ENCODE peak calls at places on chromosomes 11 and 22, in six cellular contexts. D, W, M, X, G and B are unnamed samples.

GRCh38 chr11:293293-293851 is 4.4 kb downstream of the PGGHG start:
- DNase-seq in D (no peak), W (no peak), M (no peak), X (no peak), G (no peak), B (no peak)

GRCh38 chr11:125358254-125358840 is 137.7 kb downstream of the FEZ1 start:
- DNase-seq in D (no peak), W (no peak), M (no peak), X (no peak), G (no peak), B (no peak)

GRCh38 chr22:47567126-47567730 is 804.8 kb downstream of the TBC1D22A start:
- DNase-seq in D (peak), W (peak), M (no peak), X (no peak), G (no peak), B (no peak)

GRCh38 chr22:33579448-33580093 is 340.7 kb downstream of the LARGE1 start:
- DNase-seq in D (no peak), W (peak), M (peak), X (peak), G (no peak), B (peak)

GRCh38 chr11:11620966-11621880 is 582 bp downstream of the GALNT18 start:
- DNase-seq in D (no peak), W (no peak), M (no peak), X (peak), G (no peak), B (peak)

GRCh38 chr11:59943996-59944395 is 5.8 kb downstream of the OOSP1 start:
- DNase-seq in D (no peak), W (no peak), M (peak), X (no peak), G (no peak), B (no peak)

GRCh38 chr11:64916848-64917662 is at the start of gene ATG2A:
- DNase-seq in D (peak), W (peak), M (peak), X (peak), G (peak), B (peak)

GRCh38 chr11:65796726-65797601 is 10.1 kb downstream of the OVOL1 start:
- DNase-seq in D (no peak), W (no peak), M (no peak), X (no peak), G (no peak), B (no peak)

GRCh38 chr22:38451404-38451803 is 3.6 kb downstream of the KCNJ4 start:
- DNase-seq in D (no peak), W (no peak), M (no peak), X (no peak), G (no peak), B (no peak)

GRCh38 chr11:34840736-34841386 is 75.3 kb downstream of the APIP start:
- DNase-seq in D (no peak), W (no peak), M (peak), X (peak), G (no peak), B (no peak)
- TF ChIP-seq CTCF in D (peak), W (no peak), M (no peak), X (peak), G (peak), B (peak)

GRCh38 chr11:4441500-4441899 is 7.6 kb upstream of the OR52K2 start:
- DNase-seq in D (no peak), W (no peak), M (no peak), X (no peak), G (no peak), B (no peak)
- TF ChIP-seq CTCF in D (no peak), W (no peak), M (no peak), X (no peak), G (no peak), B (no peak)

GRCh38 chr22:30423959-30424380 is 1.6 kb upstream of the MTFP1 start:
- DNase-seq in D (peak), W (peak), M (peak), X (peak), G (peak), B (peak)
- TF ChIP-seq CTCF in D (no peak), W (no peak), M (no peak), X (no peak), G (no peak), B (no peak)

DNA sequence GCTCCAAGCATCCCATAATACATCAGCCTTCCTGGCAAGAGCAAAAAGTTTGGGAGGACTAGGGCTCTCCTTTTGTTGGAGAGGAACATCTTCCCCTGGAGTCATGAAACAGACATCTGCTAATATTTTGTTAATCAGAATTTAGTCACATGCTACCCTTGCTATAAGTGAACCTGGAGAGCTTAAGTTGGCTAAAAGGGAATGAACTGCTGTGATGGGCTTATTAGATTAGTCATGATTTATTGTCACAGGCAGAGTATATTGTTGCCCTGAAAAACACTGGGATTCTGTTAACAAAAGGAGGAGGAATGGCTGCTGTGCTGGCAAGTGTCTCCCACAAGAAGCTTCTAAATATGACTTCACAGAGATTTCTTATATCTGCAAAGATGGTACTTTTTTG is 16.0 kb downstream of the TCP11L1 start:
- DNase-seq in D (no peak), W (no peak), M (no peak), X (no peak), G (no peak), B (no peak)
- TF ChIP-seq CTCF in D (no peak), W (no peak), M (no peak), X (no peak), G (no peak), B (no peak)